ENCODE peak calls at places on chromosomes 2 and 18, in ten cellular contexts. One of them, this sample, is unnamed.

GRCh38 chr2:160934991-160935390 is 225.2 kb upstream of the TANK start:
- DNase-seq in HEK293T: no peak
- DNase-seq in NCI-H82: no peak
- DNase-seq in CD8-positive, alpha-beta T cell: no peak
- DNase-seq in HFFc6: no peak
- DNase-seq in stimulated activated CD4-positive, alpha-beta T cell treated with anti-CD3 and anti-CD28 coated beads, Interleukin-12 subunit alpha, Interleukin-12 subunit beta, amount 100 ng/mL, for 48 hours: no peak
- DNase-seq in hippocampal formation: no peak
- DNase-seq in activated CD8-positive, alpha-beta T cell treated with anti-CD3 and anti-CD28 coated beads for 36 hours: no peak
- DNase-seq in small intestine: no peak
- DNase-seq in AG10803: no peak
- DNase-seq in this sample: no peak

GRCh38 chr2:138475394-138475793 is 26.2 kb upstream of the SPOPL start:
- DNase-seq in HEK293T: no peak
- DNase-seq in NCI-H82: no peak
- DNase-seq in CD8-positive, alpha-beta T cell: no peak
- DNase-seq in HFFc6: no peak
- DNase-seq in stimulated activated CD4-positive, alpha-beta T cell treated with anti-CD3 and anti-CD28 coated beads, Interleukin-12 subunit alpha, Interleukin-12 subunit beta, amount 100 ng/mL, for 48 hours: no peak
- DNase-seq in hippocampal formation: no peak
- DNase-seq in activated CD8-positive, alpha-beta T cell treated with anti-CD3 and anti-CD28 coated beads for 36 hours: no peak
- DNase-seq in small intestine: no peak
- DNase-seq in AG10803: no peak
- DNase-seq in this sample: no peak

GRCh38 chr2:33033524-33034150 is 86.9 kb downstream of the LTBP1 start:
- DNase-seq in HEK293T: no peak
- DNase-seq in NCI-H82: peak; percentile 95
- DNase-seq in CD8-positive, alpha-beta T cell: no peak
- DNase-seq in HFFc6: peak; percentile 70
- DNase-seq in stimulated activated CD4-positive, alpha-beta T cell treated with anti-CD3 and anti-CD28 coated beads, Interleukin-12 subunit alpha, Interleukin-12 subunit beta, amount 100 ng/mL, for 48 hours: no peak
- DNase-seq in hippocampal formation: peak; percentile 31
- DNase-seq in activated CD8-positive, alpha-beta T cell treated with anti-CD3 and anti-CD28 coated beads for 36 hours: no peak
- DNase-seq in small intestine: peak; percentile 48
- DNase-seq in AG10803: peak; percentile 67
- DNase-seq in this sample: no peak

GRCh38 chr2:88177556-88177955 is 7.4 kb downstream of the THNSL2 start:
- DNase-seq in HEK293T: no peak
- DNase-seq in NCI-H82: no peak
- DNase-seq in CD8-positive, alpha-beta T cell: no peak
- DNase-seq in HFFc6: no peak
- DNase-seq in stimulated activated CD4-positive, alpha-beta T cell treated with anti-CD3 and anti-CD28 coated beads, Interleukin-12 subunit alpha, Interleukin-12 subunit beta, amount 100 ng/mL, for 48 hours: no peak
- DNase-seq in hippocampal formation: no peak
- DNase-seq in activated CD8-positive, alpha-beta T cell treated with anti-CD3 and anti-CD28 coated beads for 36 hours: no peak
- DNase-seq in small intestine: no peak
- DNase-seq in AG10803: peak; percentile 16
- DNase-seq in this sample: no peak

GRCh38 chr2:8992643-8993042 is 10.8 kb downstream of the MBOAT2 start:
- DNase-seq in HEK293T: no peak
- DNase-seq in NCI-H82: no peak
- DNase-seq in CD8-positive, alpha-beta T cell: no peak
- DNase-seq in HFFc6: no peak
- DNase-seq in stimulated activated CD4-positive, alpha-beta T cell treated with anti-CD3 and anti-CD28 coated beads, Interleukin-12 subunit alpha, Interleukin-12 subunit beta, amount 100 ng/mL, for 48 hours: no peak
- DNase-seq in hippocampal formation: no peak
- DNase-seq in activated CD8-positive, alpha-beta T cell treated with anti-CD3 and anti-CD28 coated beads for 36 hours: no peak
- DNase-seq in small intestine: no peak
- DNase-seq in AG10803: no peak
- DNase-seq in this sample: no peak

GRCh38 chr2:131105950-131106801 is 1.0 kb downstream of the PLEKHB2 start:
- DNase-seq in HEK293T: no peak
- DNase-seq in NCI-H82: peak; percentile 13
- DNase-seq in CD8-positive, alpha-beta T cell: peak; percentile 15
- DNase-seq in HFFc6: peak; percentile 73
- DNase-seq in stimulated activated CD4-positive, alpha-beta T cell treated with anti-CD3 and anti-CD28 coated beads, Interleukin-12 subunit alpha, Interleukin-12 subunit beta, amount 100 ng/mL, for 48 hours: no peak
- DNase-seq in hippocampal formation: no peak
- DNase-seq in activated CD8-positive, alpha-beta T cell treated with anti-CD3 and anti-CD28 coated beads for 36 hours: peak; percentile 67
- DNase-seq in small intestine: peak; percentile 77
- DNase-seq in AG10803: peak; percentile 68
- DNase-seq in this sample: peak; percentile 4

GRCh38 chr2:147164563-147164962 is 680.3 kb upstream of the ACVR2A start:
- DNase-seq in HEK293T: no peak
- DNase-seq in NCI-H82: no peak
- DNase-seq in CD8-positive, alpha-beta T cell: no peak
- DNase-seq in HFFc6: no peak
- DNase-seq in stimulated activated CD4-positive, alpha-beta T cell treated with anti-CD3 and anti-CD28 coated beads, Interleukin-12 subunit alpha, Interleukin-12 subunit beta, amount 100 ng/mL, for 48 hours: no peak
- DNase-seq in hippocampal formation: no peak
- DNase-seq in activated CD8-positive, alpha-beta T cell treated with anti-CD3 and anti-CD28 coated beads for 36 hours: no peak
- DNase-seq in small intestine: no peak
- DNase-seq in AG10803: no peak
- DNase-seq in this sample: no peak

GRCh38 chr2:128501022-128501690 is 182.5 kb upstream of the HS6ST1 start:
- DNase-seq in HEK293T: no peak
- DNase-seq in NCI-H82: no peak
- DNase-seq in CD8-positive, alpha-beta T cell: no peak
- DNase-seq in HFFc6: no peak
- DNase-seq in stimulated activated CD4-positive, alpha-beta T cell treated with anti-CD3 and anti-CD28 coated beads, Interleukin-12 subunit alpha, Interleukin-12 subunit beta, amount 100 ng/mL, for 48 hours: no peak
- DNase-seq in hippocampal formation: no peak
- DNase-seq in activated CD8-positive, alpha-beta T cell treated with anti-CD3 and anti-CD28 coated beads for 36 hours: no peak
- DNase-seq in small intestine: no peak
- DNase-seq in AG10803: no peak
- DNase-seq in this sample: no peak

GRCh38 chr2:26911911-26912861 is 58.3 kb upstream of the MAPRE3 start:
- DNase-seq in HEK293T: no peak
- DNase-seq in NCI-H82: peak; percentile 23
- DNase-seq in CD8-positive, alpha-beta T cell: no peak
- DNase-seq in HFFc6: no peak
- DNase-seq in stimulated activated CD4-positive, alpha-beta T cell treated with anti-CD3 and anti-CD28 coated beads, Interleukin-12 subunit alpha, Interleukin-12 subunit beta, amount 100 ng/mL, for 48 hours: no peak
- DNase-seq in hippocampal formation: peak; percentile 83
- DNase-seq in activated CD8-positive, alpha-beta T cell treated with anti-CD3 and anti-CD28 coated beads for 36 hours: no peak
- DNase-seq in small intestine: no peak
- DNase-seq in AG10803: peak; percentile 2
- DNase-seq in this sample: peak; percentile 61

GRCh38 chr2:227703280-227703732 is 14.5 kb downstream of the SLC19A3 start:
- DNase-seq in HEK293T: no peak
- DNase-seq in NCI-H82: no peak
- DNase-seq in CD8-positive, alpha-beta T cell: no peak
- DNase-seq in HFFc6: peak; percentile 42
- DNase-seq in stimulated activated CD4-positive, alpha-beta T cell treated with anti-CD3 and anti-CD28 coated beads, Interleukin-12 subunit alpha, Interleukin-12 subunit beta, amount 100 ng/mL, for 48 hours: no peak
- DNase-seq in hippocampal formation: no peak
- DNase-seq in activated CD8-positive, alpha-beta T cell treated with anti-CD3 and anti-CD28 coated beads for 36 hours: no peak
- DNase-seq in small intestine: peak; percentile 59
- DNase-seq in AG10803: peak; percentile 32
- DNase-seq in this sample: no peak

GRCh38 chr2:5696351-5696740 is 4.2 kb downstream of the SOX11 start:
- DNase-seq in HEK293T: no peak
- DNase-seq in NCI-H82: peak; percentile 78
- DNase-seq in CD8-positive, alpha-beta T cell: no peak
- DNase-seq in HFFc6: no peak
- DNase-seq in stimulated activated CD4-positive, alpha-beta T cell treated with anti-CD3 and anti-CD28 coated beads, Interleukin-12 subunit alpha, Interleukin-12 subunit beta, amount 100 ng/mL, for 48 hours: no peak
- DNase-seq in hippocampal formation: no peak
- DNase-seq in activated CD8-positive, alpha-beta T cell treated with anti-CD3 and anti-CD28 coated beads for 36 hours: no peak
- DNase-seq in small intestine: no peak
- DNase-seq in AG10803: peak; percentile 13
- DNase-seq in this sample: no peak

GRCh38 chr2:139911150-139911549 is 1131.0 kb upstream of the NXPH2 start:
- DNase-seq in HEK293T: no peak
- DNase-seq in NCI-H82: no peak
- DNase-seq in CD8-positive, alpha-beta T cell: no peak
- DNase-seq in HFFc6: no peak
- DNase-seq in stimulated activated CD4-positive, alpha-beta T cell treated with anti-CD3 and anti-CD28 coated beads, Interleukin-12 subunit alpha, Interleukin-12 subunit beta, amount 100 ng/mL, for 48 hours: no peak
- DNase-seq in hippocampal formation: no peak
- DNase-seq in activated CD8-positive, alpha-beta T cell treated with anti-CD3 and anti-CD28 coated beads for 36 hours: no peak
- DNase-seq in small intestine: no peak
- DNase-seq in AG10803: no peak
- DNase-seq in this sample: no peak

GRCh38 chr18:58241877-58242276 is 197.9 kb downstream of the NEDD4L start:
- DNase-seq in HEK293T: peak; percentile 19
- DNase-seq in NCI-H82: no peak
- DNase-seq in CD8-positive, alpha-beta T cell: no peak
- DNase-seq in HFFc6: peak; percentile 32
- DNase-seq in stimulated activated CD4-positive, alpha-beta T cell treated with anti-CD3 and anti-CD28 coated beads, Interleukin-12 subunit alpha, Interleukin-12 subunit beta, amount 100 ng/mL, for 48 hours: no peak
- DNase-seq in hippocampal formation: no peak
- DNase-seq in activated CD8-positive, alpha-beta T cell treated with anti-CD3 and anti-CD28 coated beads for 36 hours: no peak
- DNase-seq in small intestine: no peak
- DNase-seq in AG10803: peak; percentile 86
- DNase-seq in this sample: no peak

GRCh38 chr2:90207454-90208058 is 1516.1 kb downstream of the RPIA start:
- DNase-seq in HEK293T: peak; percentile 3
- DNase-seq in NCI-H82: peak; percentile 47
- DNase-seq in CD8-positive, alpha-beta T cell: no peak
- DNase-seq in HFFc6: no peak
- DNase-seq in stimulated activated CD4-positive, alpha-beta T cell treated with anti-CD3 and anti-CD28 coated beads, Interleukin-12 subunit alpha, Interleukin-12 subunit beta, amount 100 ng/mL, for 48 hours: no peak
- DNase-seq in hippocampal formation: no peak
- DNase-seq in activated CD8-positive, alpha-beta T cell treated with anti-CD3 and anti-CD28 coated beads for 36 hours: no peak
- DNase-seq in small intestine: peak; percentile 25
- DNase-seq in AG10803: peak; percentile 3
- DNase-seq in this sample: no peak

GRCh38 chr2:62787381-62787780 is 81.9 kb downstream of the EHBP1 start:
- DNase-seq in HEK293T: peak; percentile 17
- DNase-seq in NCI-H82: peak; percentile 74
- DNase-seq in CD8-positive, alpha-beta T cell: no peak
- DNase-seq in HFFc6: peak; percentile 30
- DNase-seq in stimulated activated CD4-positive, alpha-beta T cell treated with anti-CD3 and anti-CD28 coated beads, Interleukin-12 subunit alpha, Interleukin-12 subunit beta, amount 100 ng/mL, for 48 hours: no peak
- DNase-seq in hippocampal formation: no peak
- DNase-seq in activated CD8-positive, alpha-beta T cell treated with anti-CD3 and anti-CD28 coated beads for 36 hours: no peak
- DNase-seq in small intestine: peak; percentile 46
- DNase-seq in AG10803: peak; percentile 15
- DNase-seq in this sample: no peak

GRCh38 chr2:129087133-129087813 is 768.6 kb upstream of the HS6ST1 start:
- DNase-seq in HEK293T: no peak
- DNase-seq in NCI-H82: no peak
- DNase-seq in CD8-positive, alpha-beta T cell: no peak
- DNase-seq in HFFc6: no peak
- DNase-seq in stimulated activated CD4-positive, alpha-beta T cell treated with anti-CD3 and anti-CD28 coated beads, Interleukin-12 subunit alpha, Interleukin-12 subunit beta, amount 100 ng/mL, for 48 hours: no peak
- DNase-seq in hippocampal formation: no peak
- DNase-seq in activated CD8-positive, alpha-beta T cell treated with anti-CD3 and anti-CD28 coated beads for 36 hours: no peak
- DNase-seq in small intestine: no peak
- DNase-seq in AG10803: peak; percentile 35
- DNase-seq in this sample: no peak

GRCh38 chr2:159968282-159968900 is 94.0 kb downstream of the PLA2R1 start:
- DNase-seq in HEK293T: peak; percentile 62
- DNase-seq in NCI-H82: peak; percentile 79
- DNase-seq in CD8-positive, alpha-beta T cell: no peak
- DNase-seq in HFFc6: peak; percentile 28
- DNase-seq in stimulated activated CD4-positive, alpha-beta T cell treated with anti-CD3 and anti-CD28 coated beads, Interleukin-12 subunit alpha, Interleukin-12 subunit beta, amount 100 ng/mL, for 48 hours: no peak
- DNase-seq in hippocampal formation: no peak
- DNase-seq in activated CD8-positive, alpha-beta T cell treated with anti-CD3 and anti-CD28 coated beads for 36 hours: peak; percentile 39
- DNase-seq in small intestine: peak; percentile 17
- DNase-seq in AG10803: peak; percentile 39
- DNase-seq in this sample: no peak

GRCh38 chr2:66430195-66430905 is 4.6 kb upstream of the MEIS1 start:
- DNase-seq in HEK293T: no peak
- DNase-seq in NCI-H82: peak; percentile 26
- DNase-seq in CD8-positive, alpha-beta T cell: no peak
- DNase-seq in HFFc6: no peak
- DNase-seq in stimulated activated CD4-positive, alpha-beta T cell treated with anti-CD3 and anti-CD28 coated beads, Interleukin-12 subunit alpha, Interleukin-12 subunit beta, amount 100 ng/mL, for 48 hours: no peak
- DNase-seq in hippocampal formation: no peak
- DNase-seq in activated CD8-positive, alpha-beta T cell treated with anti-CD3 and anti-CD28 coated beads for 36 hours: no peak
- DNase-seq in small intestine: no peak
- DNase-seq in AG10803: no peak
- DNase-seq in this sample: no peak

GRCh38 chr18:49011291-49011746 is 60.6 kb upstream of the SMAD7 start:
- DNase-seq in HEK293T: no peak
- DNase-seq in NCI-H82: no peak
- DNase-seq in CD8-positive, alpha-beta T cell: no peak
- DNase-seq in HFFc6: no peak
- DNase-seq in stimulated activated CD4-positive, alpha-beta T cell treated with anti-CD3 and anti-CD28 coated beads, Interleukin-12 subunit alpha, Interleukin-12 subunit beta, amount 100 ng/mL, for 48 hours: no peak
- DNase-seq in hippocampal formation: no peak
- DNase-seq in activated CD8-positive, alpha-beta T cell treated with anti-CD3 and anti-CD28 coated beads for 36 hours: no peak
- DNase-seq in small intestine: no peak
- DNase-seq in AG10803: no peak
- DNase-seq in this sample: no peak

GRCh38 chr2:15889800-15890498 is 50.4 kb upstream of the MYCN start:
- DNase-seq in HEK293T: no peak
- DNase-seq in NCI-H82: peak; percentile 60
- DNase-seq in CD8-positive, alpha-beta T cell: no peak
- DNase-seq in HFFc6: no peak
- DNase-seq in stimulated activated CD4-positive, alpha-beta T cell treated with anti-CD3 and anti-CD28 coated beads, Interleukin-12 subunit alpha, Interleukin-12 subunit beta, amount 100 ng/mL, for 48 hours: no peak
- DNase-seq in hippocampal formation: no peak
- DNase-seq in activated CD8-positive, alpha-beta T cell treated with anti-CD3 and anti-CD28 coated beads for 36 hours: no peak
- DNase-seq in small intestine: no peak
- DNase-seq in AG10803: no peak
- DNase-seq in this sample: no peak

GRCh38 chr2:180651596-180651995 is 328.8 kb upstream of the UBE2E3 start:
- DNase-seq in HEK293T: no peak
- DNase-seq in NCI-H82: no peak
- DNase-seq in CD8-positive, alpha-beta T cell: no peak
- DNase-seq in HFFc6: no peak
- DNase-seq in stimulated activated CD4-positive, alpha-beta T cell treated with anti-CD3 and anti-CD28 coated beads, Interleukin-12 subunit alpha, Interleukin-12 subunit beta, amount 100 ng/mL, for 48 hours: no peak
- DNase-seq in hippocampal formation: no peak
- DNase-seq in activated CD8-positive, alpha-beta T cell treated with anti-CD3 and anti-CD28 coated beads for 36 hours: no peak
- DNase-seq in small intestine: no peak
- DNase-seq in AG10803: no peak
- DNase-seq in this sample: no peak

GRCh38 chr2:200860092-200860795 is 4.2 kb downstream of the CLK1 start:
- DNase-seq in HEK293T: no peak
- DNase-seq in NCI-H82: no peak
- DNase-seq in CD8-positive, alpha-beta T cell: no peak
- DNase-seq in HFFc6: peak; percentile 19
- DNase-seq in stimulated activated CD4-positive, alpha-beta T cell treated with anti-CD3 and anti-CD28 coated beads, Interleukin-12 subunit alpha, Interleukin-12 subunit beta, amount 100 ng/mL, for 48 hours: no peak
- DNase-seq in hippocampal formation: no peak
- DNase-seq in activated CD8-positive, alpha-beta T cell treated with anti-CD3 and anti-CD28 coated beads for 36 hours: peak; percentile 67
- DNase-seq in small intestine: no peak
- DNase-seq in AG10803: peak; percentile 60
- DNase-seq in this sample: no peak

GRCh38 chr18:1663879-1664705 is 759.4 kb downstream of the ADCYAP1 start:
- DNase-seq in HEK293T: peak; percentile 18
- DNase-seq in NCI-H82: peak; percentile 72
- DNase-seq in CD8-positive, alpha-beta T cell: no peak
- DNase-seq in HFFc6: no peak
- DNase-seq in stimulated activated CD4-positive, alpha-beta T cell treated with anti-CD3 and anti-CD28 coated beads, Interleukin-12 subunit alpha, Interleukin-12 subunit beta, amount 100 ng/mL, for 48 hours: peak; percentile 5
- DNase-seq in hippocampal formation: no peak
- DNase-seq in activated CD8-positive, alpha-beta T cell treated with anti-CD3 and anti-CD28 coated beads for 36 hours: peak; percentile 57
- DNase-seq in small intestine: peak; percentile 11
- DNase-seq in AG10803: peak; percentile 22
- DNase-seq in this sample: no peak

GRCh38 chr2:73561422-73561821 is 80.8 kb downstream of the NAT8 start:
- DNase-seq in HEK293T: no peak
- DNase-seq in NCI-H82: peak; percentile 8
- DNase-seq in CD8-positive, alpha-beta T cell: no peak
- DNase-seq in HFFc6: no peak
- DNase-seq in stimulated activated CD4-positive, alpha-beta T cell treated with anti-CD3 and anti-CD28 coated beads, Interleukin-12 subunit alpha, Interleukin-12 subunit beta, amount 100 ng/mL, for 48 hours: no peak
- DNase-seq in hippocampal formation: no peak
- DNase-seq in activated CD8-positive, alpha-beta T cell treated with anti-CD3 and anti-CD28 coated beads for 36 hours: no peak
- DNase-seq in small intestine: no peak
- DNase-seq in AG10803: no peak
- DNase-seq in this sample: no peak

GRCh38 chr18:62324355-62324828 is 718 bp upstream of the TNFRSF11A start:
- DNase-seq in HEK293T: no peak
- DNase-seq in NCI-H82: no peak
- DNase-seq in CD8-positive, alpha-beta T cell: no peak
- DNase-seq in HFFc6: no peak
- DNase-seq in stimulated activated CD4-positive, alpha-beta T cell treated with anti-CD3 and anti-CD28 coated beads, Interleukin-12 subunit alpha, Interleukin-12 subunit beta, amount 100 ng/mL, for 48 hours: no peak
- DNase-seq in hippocampal formation: no peak
- DNase-seq in activated CD8-positive, alpha-beta T cell treated with anti-CD3 and anti-CD28 coated beads for 36 hours: no peak
- DNase-seq in small intestine: no peak
- DNase-seq in AG10803: no peak
- DNase-seq in this sample: no peak

GRCh38 chr2:112762276-112762675 is 2.1 kb downstream of the CKAP2L start:
- DNase-seq in HEK293T: no peak
- DNase-seq in NCI-H82: no peak
- DNase-seq in CD8-positive, alpha-beta T cell: no peak
- DNase-seq in HFFc6: no peak
- DNase-seq in stimulated activated CD4-positive, alpha-beta T cell treated with anti-CD3 and anti-CD28 coated beads, Interleukin-12 subunit alpha, Interleukin-12 subunit beta, amount 100 ng/mL, for 48 hours: no peak
- DNase-seq in hippocampal formation: no peak
- DNase-seq in activated CD8-positive, alpha-beta T cell treated with anti-CD3 and anti-CD28 coated beads for 36 hours: no peak
- DNase-seq in small intestine: no peak
- DNase-seq in AG10803: no peak
- DNase-seq in this sample: no peak

GRCh38 chr2:169716938-169717690 is 16.5 kb upstream of the KLHL23 start:
- DNase-seq in HEK293T: no peak
- DNase-seq in NCI-H82: no peak
- DNase-seq in CD8-positive, alpha-beta T cell: no peak
- DNase-seq in HFFc6: no peak
- DNase-seq in stimulated activated CD4-positive, alpha-beta T cell treated with anti-CD3 and anti-CD28 coated beads, Interleukin-12 subunit alpha, Interleukin-12 subunit beta, amount 100 ng/mL, for 48 hours: no peak
- DNase-seq in hippocampal formation: no peak
- DNase-seq in activated CD8-positive, alpha-beta T cell treated with anti-CD3 and anti-CD28 coated beads for 36 hours: no peak
- DNase-seq in small intestine: peak; percentile 61
- DNase-seq in AG10803: no peak
- DNase-seq in this sample: no peak

GRCh38 chr2:15040429-15041084 is 408.0 kb downstream of the LRATD1 start:
- DNase-seq in HEK293T: no peak
- DNase-seq in NCI-H82: no peak
- DNase-seq in CD8-positive, alpha-beta T cell: no peak
- DNase-seq in HFFc6: no peak
- DNase-seq in stimulated activated CD4-positive, alpha-beta T cell treated with anti-CD3 and anti-CD28 coated beads, Interleukin-12 subunit alpha, Interleukin-12 subunit beta, amount 100 ng/mL, for 48 hours: no peak
- DNase-seq in hippocampal formation: no peak
- DNase-seq in activated CD8-positive, alpha-beta T cell treated with anti-CD3 and anti-CD28 coated beads for 36 hours: no peak
- DNase-seq in small intestine: no peak
- DNase-seq in AG10803: no peak
- DNase-seq in this sample: no peak